ENCODE peak calls at places on chromosome 6, in ten cellular contexts. C is stomach; K is body of pancreas; E is neuronal stem cell; V is left lung; D is H1; R is neural progenitor cell; H is fibroblast of the aortic adventitia; G is AG10803; I is CD8-positive, alpha-beta T cell. U is an unnamed sample.

GRCh38 chr6:35048631-35049083 is 92.5 kb downstream of the TCP11 start:
- DNase-seq in H (no peak), D (no peak), E (no peak), C (no peak), K (peak; percentile 75), I (peak; percentile 12), R (peak; percentile 49), V (peak; percentile 81), G (peak; percentile 70), U (no peak)

GRCh38 chr6:52360601-52361346 is 1.2 kb upstream of the PAQR8 start:
- DNase-seq in V (no peak), H (no peak), K (no peak), R (no peak), G (no peak), I (no peak), E (no peak), C (no peak), D (no peak), U (no peak)

GRCh38 chr6:87574237-87574636 is 15.6 kb downstream of the RARS2 start:
- DNase-seq in K (no peak), G (no peak), C (no peak), R (no peak), I (no peak), V (no peak), E (no peak), D (no peak), H (no peak), U (no peak)

GRCh38 chr6:32941412-32941784 is 570 bp upstream of the HLA-DMB start:
- DNase-seq in I (peak; percentile 58), C (no peak), G (no peak), R (peak; percentile 11), H (no peak), K (no peak), V (no peak), E (no peak), D (no peak), U (no peak)

GRCh38 chr6:44133003-44133931 is 5.9 kb downstream of the TMEM63B start:
- DNase-seq in I (no peak), G (peak; percentile 55), C (peak; percentile 64), H (peak; percentile 57), D (no peak), E (peak; percentile 37), V (peak; percentile 76), K (peak; percentile 43), R (peak; percentile 71), U (peak; percentile 52)

GRCh38 chr6:168216139-168216538 is 103.4 kb downstream of the DACT2 start:
- DNase-seq in I (no peak), H (no peak), E (peak; percentile 30), K (no peak), G (no peak), R (peak; percentile 69), V (no peak), C (no peak), D (peak; percentile 41), U (no peak)

GRCh38 chr6:132060591-132060990 is 109.4 kb upstream of the CCN2 start:
- DNase-seq in R (no peak), I (no peak), H (peak; percentile 56), K (no peak), E (no peak), C (no peak), V (no peak), G (peak; percentile 63), D (no peak), U (no peak)

GRCh38 chr6:74674377-74674776 is 531.5 kb downstream of the COL12A1 start:
- DNase-seq in H (no peak), E (no peak), V (no peak), I (no peak), G (no peak), R (no peak), K (no peak), C (no peak), D (no peak), U (no peak)

GRCh38 chr6:56528412-56528841 is 114.3 kb downstream of the DST start:
- DNase-seq in C (no peak), K (no peak), I (no peak), G (peak; percentile 91), V (no peak), R (no peak), H (peak; percentile 90), E (no peak), D (no peak), U (no peak)

GRCh38 chr6:166619912-166620311 is 7.1 kb downstream of the RPS6KA2 start:
- DNase-seq in V (no peak), H (peak; percentile 100), E (no peak), R (no peak), G (peak; percentile 99), K (peak; percentile 62), I (no peak), C (peak; percentile 38), D (no peak), U (peak; percentile 51)

DNA sequence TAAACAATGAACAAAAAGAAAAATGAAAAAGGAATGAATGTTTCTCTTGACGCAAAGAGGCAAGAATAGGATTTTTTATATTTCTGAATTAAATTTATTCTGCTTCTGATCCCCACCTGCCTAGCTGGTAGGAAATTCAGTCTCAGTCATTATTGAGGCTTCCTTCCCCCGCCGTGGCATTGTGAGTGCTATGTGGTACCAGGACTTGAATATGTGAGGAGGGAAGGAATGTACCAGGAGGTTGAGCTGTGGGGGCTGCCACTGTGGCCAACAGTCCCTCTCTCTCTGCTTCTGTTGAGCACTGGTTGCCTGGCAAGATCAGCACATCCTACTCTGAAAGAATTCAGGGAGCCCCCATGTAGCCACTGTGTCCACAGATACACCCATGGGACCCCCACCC is 368.1 kb upstream of the JARID2 start:
- DNase-seq in C (no peak), H (no peak), I (no peak), K (no peak), G (no peak), R (no peak), E (no peak), D (no peak), V (no peak), U (no peak)
- H3K4me3 ChIP-seq in C (no peak overlapping the region), H (no peak overlapping the region), I (no peak overlapping the region), K (no peak overlapping the region), G (no peak overlapping the region), R (no peak overlapping the region), E (no peak overlapping the region), D (no peak overlapping the region), V (no peak overlapping the region), U (no peak overlapping the region)

DNA sequence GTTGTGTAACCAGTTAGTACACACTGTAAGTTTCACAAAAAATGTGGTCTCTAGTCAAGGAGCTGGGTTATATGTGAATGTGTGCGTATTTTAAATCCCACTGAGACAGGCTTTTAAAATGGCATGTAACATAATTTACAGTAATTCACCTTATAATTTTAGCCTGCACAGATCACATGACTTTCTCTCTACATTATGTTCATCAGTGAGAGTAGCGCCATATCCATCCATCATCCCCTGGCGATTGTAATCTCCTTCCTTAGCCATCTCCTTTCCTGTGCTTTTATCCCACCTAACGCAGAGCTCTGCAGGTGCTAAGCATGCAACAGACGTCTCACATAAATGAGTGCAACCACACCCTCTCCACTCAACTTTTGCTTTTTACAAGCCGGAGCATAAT is 210.8 kb downstream of the TBC1D7 start:
- DNase-seq in R (no peak), G (no peak), H (no peak), K (no peak), I (no peak), V (no peak), E (no peak), D (no peak), C (no peak), U (no peak)
- H3K4me3 ChIP-seq in R (no peak overlapping the region), G (no peak overlapping the region), H (no peak overlapping the region), K (no peak overlapping the region), I (no peak overlapping the region), V (no peak overlapping the region), E (no peak overlapping the region), D (no peak overlapping the region), C (no peak overlapping the region), U (no peak overlapping the region)

GRCh38 chr6:117909638-117910037 is 2.6 kb downstream of the SLC35F1 start:
- DNase-seq in I (no peak), R (no peak), V (no peak), H (no peak), G (no peak), E (no peak), D (no peak), K (no peak), C (no peak), U (no peak)

GRCh38 chr6:117907600-117908245 is 659 bp downstream of the SLC35F1 start:
- DNase-seq in H (no peak), C (no peak), R (peak; percentile 72), E (peak; percentile 48), K (peak; percentile 14), G (no peak), D (no peak), V (no peak), I (no peak), U (no peak)

GRCh38 chr6:117906905-117907599 is at the start of gene SLC35F1:
- DNase-seq in V (peak; percentile 33), C (peak; percentile 40), H (peak; percentile 7), E (peak; percentile 74), D (no peak), I (no peak), G (peak; percentile 21), K (peak; percentile 55), R (peak; percentile 89), U (peak; percentile 33)

GRCh38 chr6:117908246-117909107 is 1.4 kb downstream of the SLC35F1 start:
- DNase-seq in I (no peak), R (peak; percentile 52), K (peak; percentile 6), E (no peak), D (no peak), V (peak; percentile 33), H (no peak), G (no peak), C (no peak), U (no peak)

GRCh38 chr6:117906454-117906904 is 585 bp upstream of the SLC35F1 start:
- DNase-seq in H (no peak), D (no peak), I (no peak), C (no peak), R (peak; percentile 7), E (no peak), G (no peak), K (no peak), V (no peak), U (no peak)
- H3K4me3 ChIP-seq in H (no peak overlapping the region), D (peak overlapping the region; percentile 45), I (no peak overlapping the region), C (peak overlapping the region; percentile 62), R (peak overlapping the region; percentile 98), E (peak overlapping the region; percentile 73), G (no peak overlapping the region), K (no peak overlapping the region), V (peak overlapping the region; percentile 49), U (peak overlapping the region; percentile 43)

GRCh38 chr6:105985098-105985815 is 100.9 kb upstream of the PRDM1 start:
- DNase-seq in G (no peak), C (no peak), H (no peak), I (no peak), R (no peak), E (no peak), D (no peak), V (no peak), K (no peak), U (no peak)
- H3K4me3 ChIP-seq in G (no peak overlapping the region), C (no peak overlapping the region), H (no peak overlapping the region), I (no peak overlapping the region), R (no peak overlapping the region), E (no peak overlapping the region), D (peak overlapping the region; percentile 35), V (no peak overlapping the region), K (no peak overlapping the region), U (no peak overlapping the region)

DNA sequence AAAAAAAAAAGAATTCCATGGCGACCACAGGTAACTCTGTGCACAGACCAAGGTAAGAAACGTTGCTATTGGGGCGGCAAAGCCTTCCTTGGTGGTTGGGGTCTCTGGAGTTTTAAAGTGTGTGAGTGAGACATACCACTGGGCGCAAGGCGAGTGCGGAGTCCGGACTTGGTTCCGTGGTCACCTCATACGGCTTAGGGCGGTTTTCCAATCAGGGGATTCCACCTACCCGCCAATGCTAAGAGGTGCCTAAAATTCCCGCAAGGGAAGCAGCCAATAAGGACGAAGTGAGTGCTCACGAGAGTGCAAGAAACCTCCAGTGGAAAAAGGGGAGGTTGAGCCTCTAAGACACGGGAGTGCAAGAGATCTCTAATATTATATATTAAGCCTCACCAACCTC is 68.6 kb upstream of the PRSS16 start:
- DNase-seq in G (no peak), K (no peak), C (no peak), D (no peak), V (no peak), R (peak; percentile 57), E (no peak), H (no peak), I (no peak), U (no peak)
- H3K4me3 ChIP-seq in G (peak overlapping the region; percentile 100), K (no peak overlapping the region), C (peak overlapping the region; percentile 84), D (peak overlapping the region; percentile 96), V (peak overlapping the region; percentile 89), R (peak overlapping the region; percentile 100), E (peak overlapping the region; percentile 95), H (peak overlapping the region; percentile 33), I (no peak overlapping the region), U (no peak overlapping the region)